ENCODE peak calls at places on chromosomes 11 and 22, in seven cellular contexts. C is heart right ventricle, G is psoas muscle, S is colonic mucosa, E is GM23248, U is left ventricle myocardium inferior, W is SJSA1. I is an unnamed sample. For H3K4me1, the result is how much of the 10 kb centered on the place peaks cover.

GRCh38 chr11:64334764-64335741 is 5.0 kb upstream of the CCDC88B start:
- DNase-seq in C (no peak), G (peak), S (peak), E (peak), U (no peak), W (peak), I (peak)

GRCh38 chr11:65654375-65655349 is 8.1 kb downstream of the RELA start:
- DNase-seq in C (peak), G (peak), S (no peak), E (no peak), U (no peak), W (no peak), I (no peak)

GRCh38 chr11:114134870-114135269 is 75.4 kb downstream of the ZBTB16 start:
- DNase-seq in C (no peak), G (no peak), S (no peak), E (peak), U (no peak), W (no peak), I (no peak)

GRCh38 chr11:16911186-16911585 is 103.0 kb downstream of the PLEKHA7 start:
- DNase-seq in C (no peak), G (no peak), S (no peak), E (no peak), U (no peak), W (no peak), I (no peak)

GRCh38 chr22:41308054-41308453 is 6.7 kb downstream of the ZC3H7B start:
- DNase-seq in C (no peak), G (peak), S (no peak), E (peak), U (no peak), W (no peak), I (peak)

GRCh38 chr11:67033661-67034166 is 10.8 kb downstream of the SYT12 start:
- DNase-seq in C (no peak), G (no peak), S (no peak), E (peak), U (no peak), W (peak), I (no peak)

GRCh38 chr11:127919206-127920000 is 668.0 kb downstream of the ETS1 start:
- DNase-seq in C (no peak), G (no peak), S (no peak), E (peak), U (no peak), W (no peak), I (no peak)

GRCh38 chr22:11627436-11627797 is 3900.6 kb upstream of the OR11H1 start:
- DNase-seq in C (no peak), G (no peak), S (no peak), E (no peak), U (no peak), W (no peak), I (no peak)

GRCh38 chr11:36454991-36455611 is 55.0 kb downstream of the TRAF6 start:
- DNase-seq in C (peak), G (no peak), S (no peak), E (peak), U (no peak), W (peak), I (no peak)

GRCh38 chr22:35140879-35141745 is 75.2 kb downstream of the ISX start:
- DNase-seq in C (no peak), G (no peak), S (peak), E (peak), U (no peak), W (no peak), I (no peak)

GRCh38 chr11:27701262-27702105 is 1.2 kb upstream of the BDNF start:
- DNase-seq in C (peak), G (peak), S (peak), E (peak), U (peak), W (peak), I (no peak)

GRCh38 chr11:82864268-82864667 is 36.0 kb downstream of the PRCP start:
- DNase-seq in C (peak), G (peak), S (peak), E (peak), U (peak), W (peak), I (peak)

GRCh38 chr11:24134879-24135588 is 361.8 kb upstream of the LUZP2 start:
- DNase-seq in C (no peak), G (no peak), S (no peak), E (no peak), U (no peak), W (no peak), I (no peak)

GRCh38 chr11:83827940-83828554 is 541.9 kb upstream of the CCDC90B start:
- DNase-seq in C (no peak), G (no peak), S (no peak), E (peak), U (no peak), W (no peak), I (no peak)

GRCh38 chr11:85088286-85088685 is 538.9 kb downstream of the DLG2 start:
- DNase-seq in C (no peak), G (no peak), S (no peak), E (peak), U (no peak), W (no peak), I (no peak)

GRCh38 chr11:68397256-68397655 is 63.3 kb upstream of the PPP6R3 start:
- DNase-seq in C (no peak), G (no peak), S (no peak), E (no peak), U (no peak), W (no peak), I (no peak)

GRCh38 chr11:88152381-88152780 is 22.9 kb downstream of the RAB38 start:
- DNase-seq in C (no peak), G (no peak), S (no peak), E (no peak), U (no peak), W (no peak), I (no peak)

GRCh38 chr11:65112551-65113360 is 1.1 kb downstream of the TM7SF2 start:
- DNase-seq in C (peak), G (peak), S (peak), E (peak), U (peak), W (peak), I (no peak)

GRCh38 chr11:93198221-93198650 is 445 bp upstream of the SLC36A4 start:
- DNase-seq in C (no peak), G (no peak), S (no peak), E (peak), U (no peak), W (no peak), I (no peak)

GRCh38 chr11:134751161-134751560 is 339.1 kb upstream of the B3GAT1 start:
- DNase-seq in C (no peak), G (no peak), S (no peak), E (no peak), U (no peak), W (no peak), I (no peak)

GRCh38 chr11:69245491-69246345 is 48.2 kb upstream of the MYEOV start:
- DNase-seq in C (peak), G (no peak), S (peak), E (no peak), U (peak), W (peak), I (no peak)

GRCh38 chr11:39374963-39375698 is 2084.3 kb downstream of the LRRC4C start:
- DNase-seq in C (no peak), G (no peak), S (no peak), E (peak), U (no peak), W (no peak), I (no peak)

GRCh38 chr22:27541831-27542230 is 259.7 kb downstream of the MN1 start:
- DNase-seq in C (no peak), G (no peak), S (no peak), E (no peak), U (no peak), W (no peak), I (no peak)

GRCh38 chr22:39592104-39593060 is 21.8 kb downstream of the CACNA1I start:
- DNase-seq in C (no peak), G (no peak), S (no peak), E (peak), U (no peak), W (peak), I (no peak)

GRCh38 chr11:62621567-62622470 is at the start of gene B3GAT3:
- DNase-seq in C (peak), G (peak), S (peak), E (peak), U (peak), W (peak), I (peak)

GRCh38 chr11:12803086-12803826 is 129.0 kb downstream of the TEAD1 start:
- DNase-seq in C (no peak), G (no peak), S (no peak), E (peak), U (no peak), W (no peak), I (no peak)

GRCh38 chr22:36435516-36436415 is 45.7 kb downstream of the TXN2 start:
- DNase-seq in C (no peak), G (no peak), S (peak), E (no peak), U (no peak), W (no peak), I (no peak)

GRCh38 chr22:36443198-36443770 is 38.2 kb downstream of the TXN2 start:
- DNase-seq in C (no peak), G (no peak), S (no peak), E (no peak), U (no peak), W (no peak), I (no peak)

GRCh38 chr22:36440429-36441002 is 40.9 kb downstream of the TXN2 start:
- DNase-seq in C (no peak), G (no peak), S (no peak), E (no peak), U (no peak), W (no peak), I (no peak)

GRCh38 chr22:36442506-36443197 is 38.8 kb downstream of the TXN2 start:
- DNase-seq in C (no peak), G (no peak), S (peak), E (no peak), U (no peak), W (no peak), I (no peak)

GRCh38 chr22:36439481-36440271 is 41.8 kb downstream of the TXN2 start:
- DNase-seq in C (peak), G (no peak), S (peak), E (peak), U (peak), W (peak), I (no peak)
- H3K27ac ChIP-seq in C (peak), G (peak), S (peak), E (peak), U (peak), W (peak), I (peak)

GRCh38 chr22:37547249-37547741 is 13.0 kb upstream of the CDC42EP1 start:
- DNase-seq in C (no peak), G (no peak), S (no peak), E (peak), U (no peak), W (no peak), I (no peak)

GRCh38 chr22:37542959-37543358 is 17.3 kb upstream of the CDC42EP1 start:
- DNase-seq in C (no peak), G (no peak), S (no peak), E (no peak), U (no peak), W (no peak), I (no peak)

GRCh38 chr22:37544955-37545702 is 15.2 kb upstream of the CDC42EP1 start:
- DNase-seq in C (peak), G (no peak), S (peak), E (peak), U (peak), W (peak), I (no peak)

GRCh38 chr22:37546436-37547248 is 13.6 kb upstream of the CDC42EP1 start:
- DNase-seq in C (peak), G (peak), S (peak), E (peak), U (peak), W (peak), I (no peak)

DNA sequence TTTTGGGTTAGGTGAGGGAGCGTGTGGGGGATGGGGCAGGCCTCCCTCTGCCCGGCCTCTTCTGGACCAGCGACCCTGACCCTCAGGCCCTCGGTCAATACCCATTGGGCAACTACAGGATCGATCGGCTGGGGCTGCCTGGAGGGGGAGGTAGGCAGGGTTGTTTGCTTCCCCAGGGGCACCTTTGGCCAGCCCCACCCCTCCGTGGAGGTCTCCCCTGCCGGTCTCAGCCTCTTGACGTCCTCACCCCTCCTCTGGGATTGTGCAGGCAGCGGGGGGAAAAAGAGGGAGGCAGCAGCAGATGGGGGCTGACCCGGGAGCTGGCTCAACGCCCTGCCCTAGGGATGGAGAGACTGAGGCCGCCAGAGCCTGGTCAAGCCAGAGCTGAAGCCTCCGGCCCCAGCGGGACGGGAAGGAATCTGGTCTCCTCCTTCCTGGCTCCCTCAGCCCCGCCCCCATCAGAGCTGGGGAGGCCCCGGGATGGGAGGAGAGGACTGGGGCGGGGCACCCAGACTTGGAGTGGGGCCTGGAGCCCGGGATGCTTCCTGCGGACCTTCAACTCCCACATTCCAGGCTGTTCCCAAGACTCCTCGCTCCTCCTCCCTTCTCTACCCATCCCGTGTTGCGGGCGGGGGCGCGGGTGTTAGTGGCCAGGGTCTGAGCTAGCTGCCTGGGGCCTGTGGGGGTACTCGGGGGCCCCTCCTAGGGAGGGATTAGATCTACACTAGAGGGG is 14.4 kb upstream of the CDC42EP1 start:
- DNase-seq in C (peak), G (peak), S (peak), E (peak), U (peak), W (peak), I (peak)
- H3K4me1 ChIP-seq in C (under half), G (under half), S (under half), E (under half), U (half or more), W (under half), I (under half)

DNA sequence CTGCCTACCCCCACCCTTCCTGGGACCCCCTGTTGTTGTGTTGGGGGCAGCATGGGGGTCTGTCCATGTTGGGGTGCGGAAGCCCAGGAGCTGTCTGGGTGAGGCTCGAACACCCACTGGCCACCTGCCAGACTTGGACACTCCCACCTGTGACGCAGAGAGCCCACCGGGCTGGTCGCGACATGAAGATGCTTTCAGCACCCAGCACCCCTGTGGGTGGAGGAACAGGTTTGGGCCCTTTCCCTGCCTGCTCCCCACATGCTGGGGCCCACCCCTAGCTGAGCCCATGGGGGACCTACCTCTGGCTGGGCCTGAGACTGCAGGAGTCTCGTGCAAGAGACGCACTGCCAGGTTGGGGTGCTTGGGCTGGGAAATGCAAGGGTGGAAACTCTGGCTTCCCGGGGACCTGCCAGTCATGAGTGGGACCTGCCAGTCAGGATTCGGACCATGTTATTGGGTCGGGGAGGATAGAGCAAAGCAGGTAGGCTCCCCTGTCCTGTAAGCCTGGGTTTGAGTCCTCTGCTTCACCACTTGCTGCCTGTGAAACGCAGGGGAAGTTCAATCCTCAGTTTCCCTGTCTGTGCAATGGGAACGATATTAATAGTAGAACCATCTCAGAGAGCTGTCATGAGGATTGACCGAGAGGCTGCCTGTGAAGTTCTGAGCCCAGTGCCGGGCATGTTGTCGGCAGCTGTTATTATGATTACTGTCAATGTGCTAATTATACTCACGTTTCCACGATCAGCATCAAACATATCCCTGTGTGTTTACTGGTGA is 24.1 kb downstream of the KIAA1671 start:
- DNase-seq in C (no peak), G (peak), S (no peak), E (no peak), U (no peak), W (no peak), I (no peak)
- H3K27ac ChIP-seq in C (peak), G (peak), S (peak), E (no peak), U (peak), W (no peak), I (peak)

DNA sequence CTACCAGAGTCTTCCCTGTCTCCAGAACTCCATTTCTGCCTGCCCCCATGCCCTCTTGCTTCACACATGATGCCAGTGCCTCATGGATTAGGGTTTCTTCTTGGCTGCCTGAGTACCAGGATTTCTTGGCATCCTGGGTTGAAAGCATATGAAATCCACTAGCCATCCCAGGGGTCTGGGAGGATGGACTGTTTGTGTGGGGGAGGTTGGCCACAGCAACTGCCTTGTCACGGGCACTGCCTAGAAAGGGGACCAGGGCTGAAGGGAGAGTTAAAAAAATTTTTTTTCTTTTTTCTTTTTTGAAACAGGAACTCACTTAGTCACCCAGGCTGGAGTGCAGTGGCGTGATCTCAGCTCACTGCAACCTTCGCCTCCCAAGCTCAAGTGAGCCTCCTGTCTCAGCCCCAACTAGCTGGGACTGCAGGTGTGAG is 4.2 kb downstream of the USP35 start:
- DNase-seq in C (no peak), G (no peak), S (no peak), E (no peak), U (no peak), W (no peak), I (no peak)
- H3K4me1 ChIP-seq in C (under half), G (under half), S (under half), E (under half), U (under half), W (under half), I (under half)

GRCh38 chr22:43381693-43382092 is 30.1 kb upstream of the MPPED1 start:
- DNase-seq in C (no peak), G (no peak), S (no peak), E (no peak), U (no peak), W (no peak), I (no peak)
- H3K27ac ChIP-seq in C (no peak), G (no peak), S (no peak), E (no peak), U (no peak), W (no peak), I (no peak)

GRCh38 chr11:8586805-8587204 is 7.2 kb downstream of the STK33 start:
- DNase-seq in C (no peak), G (no peak), S (no peak), E (peak), U (no peak), W (no peak), I (no peak)
- H3K4me1 ChIP-seq in C (under half), G (under half), S (under half), E (under half), U (under half), W (under half), I (under half)

DNA sequence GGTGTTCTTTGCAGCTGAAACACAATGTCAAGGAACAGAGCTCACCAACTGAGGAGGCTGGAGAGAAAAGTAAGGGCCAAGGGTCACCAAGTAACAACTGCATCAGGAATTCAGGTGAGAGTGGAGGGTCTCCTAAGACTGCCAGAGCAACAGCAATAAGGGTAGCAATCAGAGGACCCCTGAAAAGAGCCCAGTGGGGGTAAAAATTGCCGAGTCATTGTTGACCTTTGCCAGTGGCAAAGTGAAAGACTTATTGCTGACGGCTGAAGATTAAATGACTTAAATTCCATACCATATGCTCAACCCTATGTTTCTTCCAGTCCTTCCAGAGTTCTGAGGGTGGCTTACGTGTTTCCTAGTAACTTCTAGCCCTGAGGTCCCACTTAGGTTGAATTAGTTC is 51.9 kb upstream of the ARHGAP42 start:
- DNase-seq in C (no peak), G (no peak), S (no peak), E (no peak), U (no peak), W (no peak), I (no peak)
- H3K27ac ChIP-seq in C (no peak), G (no peak), S (no peak), E (no peak), U (peak), W (no peak), I (no peak)

I was measured in gastrocnemius medialis.